ENCODE peak calls at places on chromosomes 11 and 22, in six cellular contexts. F is kidney, I is pancreas, J is Ammon's horn, O is glutamatergic neuron, C is NCI-H345. K is an unnamed sample.

GRCh38 chr11:41201156-41201555 is 258.3 kb downstream of the LRRC4C start:
- DNase-seq in F (no peak), I (no peak), J (peak), O (peak), C (peak), K (peak)

GRCh38 chr11:2103666-2104523 is 35.3 kb downstream of the IGF2 start:
- DNase-seq in F (peak), I (no peak), J (no peak), O (no peak), C (no peak), K (no peak)

GRCh38 chr11:134783219-134783618 is 371.2 kb upstream of the B3GAT1 start:
- DNase-seq in F (peak), I (no peak), J (no peak), O (no peak), C (no peak), K (no peak)

GRCh38 chr22:27990879-27991278 is 71.8 kb upstream of the PITPNB start:
- DNase-seq in F (no peak), I (no peak), J (no peak), O (peak), C (no peak), K (peak)

GRCh38 chr11:5197538-5197937 is 2.9 kb downstream of the OR51V1 start:
- DNase-seq in F (no peak), I (no peak), J (peak), O (no peak), C (no peak), K (no peak)

GRCh38 chr11:31798057-31799035 is 12.8 kb downstream of the PAX6 start:
- DNase-seq in F (no peak), I (no peak), J (no peak), O (peak), C (no peak), K (no peak)

GRCh38 chr22:18152519-18152918 is 2.5 kb downstream of the USP18 start:
- DNase-seq in F (no peak), I (no peak), J (no peak), O (no peak), C (no peak), K (no peak)

GRCh38 chr11:111665779-111666178 is 63.5 kb downstream of the SIK2 start:
- DNase-seq in F (no peak), I (no peak), J (no peak), O (no peak), C (no peak), K (no peak)

GRCh38 chr11:109970516-109971183 is 122.5 kb upstream of the ZC3H12C start:
- DNase-seq in F (no peak), I (no peak), J (no peak), O (no peak), C (no peak), K (no peak)

GRCh38 chr22:39094717-39095389 is 2.2 kb upstream of the APOBEC3H start:
- DNase-seq in F (no peak), I (no peak), J (no peak), O (no peak), C (no peak), K (no peak)

GRCh38 chr22:45978275-45978713 is 1.3 kb upstream of the WNT7B start:
- DNase-seq in F (no peak), I (no peak), J (no peak), O (no peak), C (no peak), K (no peak)

GRCh38 chr11:30230714-30231113 is at the start of gene FSHB:
- DNase-seq in F (no peak), I (no peak), J (no peak), O (no peak), C (no peak), K (no peak)

GRCh38 chr11:45282070-45282469 is 4.1 kb downstream of the SYT13 start:
- DNase-seq in F (no peak), I (no peak), J (no peak), O (no peak), C (no peak), K (no peak)

GRCh38 chr11:116576523-116576922 is 196.3 kb downstream of the BUD13 start:
- DNase-seq in F (peak), I (no peak), J (no peak), O (no peak), C (no peak), K (no peak)

GRCh38 chr11:85759915-85760314 is 51.0 kb downstream of the SYTL2 start:
- DNase-seq in F (no peak), I (no peak), J (no peak), O (no peak), C (peak), K (no peak)

GRCh38 chr22:22552630-22553029 is 6.4 kb downstream of the PRAME start:
- DNase-seq in F (no peak), I (no peak), J (no peak), O (peak), C (no peak), K (no peak)

GRCh38 chr22:39545310-39546063 is 12.9 kb upstream of the RPS19BP1 start:
- DNase-seq in F (no peak), I (peak), J (no peak), O (no peak), C (no peak), K (no peak)

GRCh38 chr11:58829736-58830135 is 14.8 kb downstream of the GLYATL2 start:
- DNase-seq in F (no peak), I (no peak), J (no peak), O (no peak), C (no peak), K (no peak)

GRCh38 chr11:132131962-132132361 is 761.5 kb downstream of the NTM start:
- DNase-seq in F (no peak), I (no peak), J (no peak), O (no peak), C (peak), K (no peak)

GRCh38 chr11:118889796-118890195 is 6.1 kb downstream of the CXCR5 start:
- DNase-seq in F (peak), I (peak), J (peak), O (no peak), C (no peak), K (no peak)

GRCh38 chr11:35335226-35335625 is 84.1 kb downstream of the SLC1A2 start:
- DNase-seq in F (no peak), I (no peak), J (no peak), O (no peak), C (no peak), K (no peak)

GRCh38 chr11:62266558-62266957 is 3.4 kb upstream of the SCGB2A2 start:
- DNase-seq in F (no peak), I (no peak), J (peak), O (no peak), C (peak), K (no peak)

GRCh38 chr11:134391656-134392055 is 20.4 kb downstream of the B3GAT1 start:
- DNase-seq in F (no peak), I (peak), J (no peak), O (no peak), C (no peak), K (no peak)

GRCh38 chr11:19444231-19444630 is 203.5 kb upstream of the E2F8 start:
- DNase-seq in F (no peak), I (no peak), J (no peak), O (no peak), C (no peak), K (no peak)

GRCh38 chr22:30333707-30334087 is 7.0 kb upstream of the TBC1D10A start:
- DNase-seq in F (no peak), I (no peak), J (no peak), O (no peak), C (no peak), K (no peak)

GRCh38 chr11:64619811-64620285 is 28.8 kb downstream of the SLC22A12 start:
- DNase-seq in F (no peak), I (peak), J (peak), O (peak), C (no peak), K (no peak)

GRCh38 chr11:11370263-11371060 is 17.4 kb upstream of the CSNK2A3 start:
- DNase-seq in F (no peak), I (no peak), J (peak), O (no peak), C (no peak), K (no peak)

K was measured in globus pallidus.